ENCODE peak calls at places on chromosomes 3 and 15, in four cellular contexts. One of them, this sample, is unnamed.

GRCh38 chr3:32181370-32181769 is 57.1 kb upstream of the CMTM8 start:
- DNase-seq in GM12878: no peak
- DNase-seq in K562: no peak
- DNase-seq in HepG2: no peak
- DNase-seq in this sample: no peak

GRCh38 chr15:92667291-92667904 is 11.8 kb upstream of the FAM174B start:
- DNase-seq in GM12878: no peak
- DNase-seq in K562: no peak
- DNase-seq in HepG2: peak; percentile 46
- DNase-seq in this sample: peak; percentile 79

GRCh38 chr3:193648542-193649076 is 55.6 kb downstream of the OPA1 start:
- DNase-seq in GM12878: no peak
- DNase-seq in K562: no peak
- DNase-seq in HepG2: no peak
- DNase-seq in this sample: no peak

GRCh38 chr3:170740726-170741591 is 129.0 kb downstream of the RPL22L1 start:
- DNase-seq in GM12878: no peak
- DNase-seq in K562: no peak
- DNase-seq in HepG2: no peak
- DNase-seq in this sample: peak; percentile 50

GRCh38 chr3:132536442-132537153 is 60.5 kb upstream of the ACKR4 start:
- DNase-seq in GM12878: no peak
- DNase-seq in K562: no peak
- DNase-seq in HepG2: peak; percentile 23
- DNase-seq in this sample: no peak

GRCh38 chr3:195081242-195081963 is 189.6 kb downstream of the XXYLT1 start:
- DNase-seq in GM12878: no peak
- DNase-seq in K562: no peak
- DNase-seq in HepG2: no peak
- DNase-seq in this sample: no peak

GRCh38 chr3:33006081-33006480 is 54.6 kb downstream of the CCR4 start:
- DNase-seq in GM12878: no peak
- DNase-seq in K562: no peak
- DNase-seq in HepG2: no peak
- DNase-seq in this sample: no peak

GRCh38 chr3:184325715-184326114 is 11.3 kb downstream of the EIF4G1 start:
- DNase-seq in GM12878: no peak
- DNase-seq in K562: no peak
- DNase-seq in HepG2: no peak
- DNase-seq in this sample: no peak

GRCh38 chr15:88833688-88834087 is 30.5 kb downstream of the ACAN start:
- DNase-seq in GM12878: no peak
- DNase-seq in K562: no peak
- DNase-seq in HepG2: no peak
- DNase-seq in this sample: no peak

GRCh38 chr3:162602619-162603018 is 1106.0 kb downstream of the OTOL1 start:
- DNase-seq in GM12878: no peak
- DNase-seq in K562: no peak
- DNase-seq in HepG2: no peak
- DNase-seq in this sample: no peak

GRCh38 chr3:9809239-9809614 is 835 bp upstream of the TTLL3 start:
- DNase-seq in GM12878: no peak
- DNase-seq in K562: no peak
- DNase-seq in HepG2: no peak
- DNase-seq in this sample: no peak

GRCh38 chr3:124986153-124987143 is 51.9 kb upstream of the MUC13 start:
- DNase-seq in GM12878: no peak
- DNase-seq in K562: no peak
- DNase-seq in HepG2: no peak
- DNase-seq in this sample: peak; percentile 78

GRCh38 chr3:190721330-190721729 is 141.2 kb downstream of the GMNC start:
- DNase-seq in GM12878: peak; percentile 23
- DNase-seq in K562: no peak
- DNase-seq in HepG2: no peak
- DNase-seq in this sample: no peak

GRCh38 chr3:53226841-53227407 is 28.9 kb downstream of the TKT start:
- DNase-seq in GM12878: no peak
- DNase-seq in K562: no peak
- DNase-seq in HepG2: no peak
- DNase-seq in this sample: no peak

GRCh38 chr3:159938712-159939111 is 49.9 kb upstream of the IL12A start:
- DNase-seq in GM12878: no peak
- DNase-seq in K562: no peak
- DNase-seq in HepG2: no peak
- DNase-seq in this sample: no peak

GRCh38 chr3:70933105-70933810 is 620.8 kb upstream of the MDFIC2 start:
- DNase-seq in GM12878: no peak
- DNase-seq in K562: no peak
- DNase-seq in HepG2: peak; percentile 9
- DNase-seq in this sample: no peak

GRCh38 chr15:40941078-40941527 is 12.0 kb downstream of the DLL4 start:
- DNase-seq in GM12878: no peak
- DNase-seq in K562: no peak
- DNase-seq in HepG2: no peak
- DNase-seq in this sample: no peak

GRCh38 chr15:53588773-53589172 is 170.7 kb downstream of the WDR72 start:
- DNase-seq in GM12878: no peak
- DNase-seq in K562: no peak
- DNase-seq in HepG2: no peak
- DNase-seq in this sample: peak; percentile 25

GRCh38 chr15:52765779-52766178 is 24.4 kb downstream of the ONECUT1 start:
- DNase-seq in GM12878: no peak
- DNase-seq in K562: no peak
- DNase-seq in HepG2: peak; percentile 33
- DNase-seq in this sample: peak; percentile 44

GRCh38 chr15:25244731-25245585 is 193.9 kb downstream of the UBE3A start:
- DNase-seq in GM12878: no peak
- DNase-seq in K562: no peak
- DNase-seq in HepG2: no peak
- DNase-seq in this sample: no peak

GRCh38 chr3:103271575-103271974 is 836.8 kb downstream of the ZPLD1 start:
- DNase-seq in GM12878: no peak
- DNase-seq in K562: no peak
- DNase-seq in HepG2: no peak
- DNase-seq in this sample: no peak

GRCh38 chr15:101057841-101058407 is 138.8 kb downstream of the LRRK1 start:
- DNase-seq in GM12878: no peak
- DNase-seq in K562: no peak
- DNase-seq in HepG2: no peak
- DNase-seq in this sample: no peak

GRCh38 chr3:4528802-4529201 is 35.7 kb downstream of the ITPR1 start:
- DNase-seq in GM12878: no peak
- DNase-seq in K562: no peak
- DNase-seq in HepG2: no peak
- DNase-seq in this sample: no peak

GRCh38 chr3:36302626-36303025 is 77.7 kb upstream of the STAC start:
- DNase-seq in GM12878: no peak
- DNase-seq in K562: no peak
- DNase-seq in HepG2: no peak
- DNase-seq in this sample: no peak

GRCh38 chr3:114112696-114113095 is 56.2 kb downstream of the QTRT2 start:
- DNase-seq in GM12878: no peak
- DNase-seq in K562: no peak
- DNase-seq in HepG2: no peak
- DNase-seq in this sample: no peak

GRCh38 chr3:128334766-128335165 is 131.9 kb downstream of the DNAJB8 start:
- DNase-seq in GM12878: no peak
- DNase-seq in K562: no peak
- DNase-seq in HepG2: no peak
- DNase-seq in this sample: no peak

GRCh38 chr3:127406309-127407025 is 118.6 kb upstream of the PRR20G start:
- DNase-seq in GM12878: no peak
- DNase-seq in K562: peak; percentile 67
- DNase-seq in HepG2: peak; percentile 36
- DNase-seq in this sample: peak; percentile 55

GRCh38 chr15:88918738-88919137 is 5.6 kb upstream of the MFGE8 start:
- DNase-seq in GM12878: peak; percentile 75
- DNase-seq in K562: no peak
- DNase-seq in HepG2: no peak
- DNase-seq in this sample: peak; percentile 77

GRCh38 chr3:33218446-33219174 is at the start of gene SUSD5:
- DNase-seq in GM12878: no peak
- DNase-seq in K562: no peak
- DNase-seq in HepG2: no peak
- DNase-seq in this sample: peak; percentile 61

GRCh38 chr15:29935296-29936020 is 113.2 kb upstream of the TJP1 start:
- DNase-seq in GM12878: no peak
- DNase-seq in K562: no peak
- DNase-seq in HepG2: no peak
- DNase-seq in this sample: peak; percentile 51

GRCh38 chr3:14352002-14352627 is 50.3 kb upstream of the SLC6A6 start:
- DNase-seq in GM12878: peak; percentile 30
- DNase-seq in K562: peak; percentile 99
- DNase-seq in HepG2: peak; percentile 19
- DNase-seq in this sample: peak; percentile 57

GRCh38 chr3:101809178-101810022 is 30.4 kb downstream of the NXPE3 start:
- DNase-seq in GM12878: no peak
- DNase-seq in K562: peak; percentile 36
- DNase-seq in HepG2: peak; percentile 29
- DNase-seq in this sample: no peak

GRCh38 chr15:78302579-78302978 is 3.2 kb upstream of the SKIC8 start:
- DNase-seq in GM12878: no peak
- DNase-seq in K562: no peak
- DNase-seq in HepG2: no peak
- DNase-seq in this sample: no peak

GRCh38 chr3:46926871-46927717 is 49.5 kb downstream of the CCDC12 start:
- DNase-seq in GM12878: peak; percentile 98
- DNase-seq in K562: no peak
- DNase-seq in HepG2: no peak
- DNase-seq in this sample: no peak

GRCh38 chr3:45981321-45982038 is 14.1 kb downstream of the FYCO1 start:
- DNase-seq in GM12878: no peak
- DNase-seq in K562: peak; percentile 51
- DNase-seq in HepG2: no peak
- DNase-seq in this sample: no peak

GRCh38 chr3:157125101-157125500 is 34.8 kb downstream of the CCNL1 start:
- DNase-seq in GM12878: no peak
- DNase-seq in K562: no peak
- DNase-seq in HepG2: no peak
- DNase-seq in this sample: no peak

GRCh38 chr15:65723786-65724354 is 68.2 kb downstream of the DENND4A start:
- DNase-seq in GM12878: no peak
- DNase-seq in K562: no peak
- DNase-seq in HepG2: no peak
- DNase-seq in this sample: no peak

GRCh38 chr3:30620402-30621360 is 14.3 kb downstream of the TGFBR2 start:
- DNase-seq in GM12878: no peak
- DNase-seq in K562: no peak
- DNase-seq in HepG2: no peak
- DNase-seq in this sample: no peak

GRCh38 chr3:55782351-55782750 is 295.2 kb upstream of the WNT5A start:
- DNase-seq in GM12878: no peak
- DNase-seq in K562: no peak
- DNase-seq in HepG2: no peak
- DNase-seq in this sample: no peak

GRCh38 chr3:188064831-188065493 is 89.0 kb upstream of the LPP start:
- DNase-seq in GM12878: no peak
- DNase-seq in K562: no peak
- DNase-seq in HepG2: peak; percentile 57
- DNase-seq in this sample: no peak
- TF ChIP-seq RAD21 in GM12878: no peak
- TF ChIP-seq RAD21 in K562: no peak
- TF ChIP-seq RAD21 in HepG2: no peak
- TF ChIP-seq RAD21 in this sample: no peak

DNA sequence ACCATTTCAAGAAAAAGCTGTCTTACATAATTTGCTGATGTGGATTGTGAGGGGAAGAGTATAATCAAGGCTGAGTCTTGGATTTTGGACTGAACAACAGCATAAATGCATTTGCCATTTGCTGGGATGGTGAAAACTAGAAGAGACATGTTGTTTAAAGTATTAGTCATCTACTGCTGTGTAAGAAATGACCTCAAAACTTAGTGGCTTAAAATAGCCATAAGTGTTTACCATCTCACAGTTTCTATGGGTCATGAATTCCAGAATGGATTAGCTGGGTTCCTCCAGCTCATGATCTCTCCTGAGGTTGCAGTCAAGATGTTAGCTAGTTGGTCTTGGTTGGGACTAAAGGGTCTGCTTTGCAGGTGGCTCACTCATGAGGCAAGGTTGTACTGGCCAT is 66.2 kb downstream of the SCN11A start:
- DNase-seq in GM12878: no peak
- DNase-seq in K562: no peak
- DNase-seq in HepG2: no peak
- DNase-seq in this sample: no peak
- TF ChIP-seq CHD2 in GM12878: no peak
- TF ChIP-seq CHD2 in K562: no peak
- TF ChIP-seq CHD2 in HepG2: no peak
- TF ChIP-seq CHD2 in this sample: no peak

DNA sequence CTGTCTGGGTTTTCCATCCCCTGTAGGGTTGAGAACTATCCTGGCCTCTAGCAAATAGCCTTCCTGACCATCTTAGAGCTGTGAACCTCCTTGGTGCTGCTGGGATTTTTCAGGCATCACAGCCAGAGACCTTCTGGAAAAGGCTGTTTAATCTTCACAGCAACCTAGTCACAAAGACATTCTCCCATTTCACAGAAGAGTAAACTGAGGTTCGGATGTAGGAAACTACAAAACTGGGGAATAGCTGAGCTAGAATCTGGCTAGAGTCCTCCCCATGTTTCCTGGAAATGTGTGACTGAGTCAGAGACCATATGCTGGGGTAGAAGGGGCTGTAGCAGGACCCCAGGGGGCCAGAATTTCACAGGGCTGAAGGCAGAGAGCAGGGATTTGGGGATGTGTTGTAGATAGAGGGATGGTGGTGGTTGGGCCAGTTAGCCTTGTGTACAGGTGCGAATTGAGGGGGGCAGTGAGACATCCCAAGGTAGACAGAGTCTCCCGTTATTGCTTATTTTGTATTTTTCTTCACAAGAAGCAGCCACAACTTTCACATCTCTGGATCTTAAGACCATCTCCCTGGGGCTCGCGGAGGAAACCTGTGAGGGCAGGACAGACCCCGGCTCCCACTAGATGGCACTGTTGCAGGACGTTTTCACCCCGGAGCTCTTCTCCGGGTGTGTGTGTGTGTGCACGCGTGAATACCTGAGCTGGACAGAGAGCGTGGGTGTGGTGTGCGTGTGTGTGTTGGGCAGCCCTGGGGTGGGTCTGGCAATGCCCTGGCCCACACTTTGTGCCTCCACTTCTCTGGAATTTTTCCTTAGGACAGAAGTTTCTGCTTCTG is 66.9 kb upstream of the PRR23C start:
- DNase-seq in GM12878: no peak
- DNase-seq in K562: peak; percentile 73
- DNase-seq in HepG2: peak; percentile 12
- DNase-seq in this sample: peak; percentile 43
- TF ChIP-seq POLR2AphosphoS2 in GM12878: no peak
- TF ChIP-seq POLR2AphosphoS2 in K562: no peak
- TF ChIP-seq POLR2AphosphoS2 in HepG2: no peak
- TF ChIP-seq POLR2AphosphoS2 in this sample: no peak

GRCh38 chr3:72591522-72592421 is 256.5 kb downstream of the SHQ1 start:
- DNase-seq in GM12878: no peak
- DNase-seq in K562: peak; percentile 30
- DNase-seq in HepG2: no peak
- DNase-seq in this sample: no peak
- TF ChIP-seq RAD21 in GM12878: no peak
- TF ChIP-seq RAD21 in K562: no peak
- TF ChIP-seq RAD21 in HepG2: no peak
- TF ChIP-seq RAD21 in this sample: peak; percentile 14

GRCh38 chr3:37700849-37701248 is 160.8 kb upstream of the CTDSPL start:
- DNase-seq in GM12878: no peak
- DNase-seq in K562: no peak
- DNase-seq in HepG2: no peak
- DNase-seq in this sample: no peak
- TF ChIP-seq CHD2 in GM12878: no peak
- TF ChIP-seq CHD2 in K562: no peak
- TF ChIP-seq CHD2 in HepG2: no peak
- TF ChIP-seq CHD2 in this sample: no peak